ENCODE peak calls at places on chromosomes 16 and 17, in nine cellular contexts. N is mesothelial cell of epicardium; Y is hippocampal formation; A is CD4-positive, alpha-beta T cell; E is activated CD4-positive, alpha-beta T cell treated with anti-CD3 and anti-CD28 coated beads for 24 hours; J is stimulated activated CD4-positive, alpha-beta T cell treated with anti-CD3 and anti-CD28 coated beads, Interleukin-4, amount 100 ng/mL, for 24 hours; U is body of pancreas; H is NCI-H1694; X is dermis blood vessel endothelial cell. F is an unnamed sample.

GRCh38 chr17:82031885-82032627 is 578 bp downstream of the RAC3 start:
- DNase-seq in N (no peak), Y (no peak), A (peak), E (no peak), J (no peak), U (peak), H (peak), X (no peak), F (no peak)

GRCh38 chr16:50302472-50303005 is 36.2 kb downstream of the ADCY7 start:
- DNase-seq in N (no peak), Y (no peak), A (no peak), E (no peak), J (no peak), U (peak), H (no peak), X (no peak), F (no peak)

GRCh38 chr16:82020051-82020450 is 8.8 kb upstream of the SDR42E1 start:
- DNase-seq in N (no peak), Y (no peak), A (no peak), E (no peak), J (no peak), U (no peak), H (no peak), X (no peak), F (no peak)

GRCh38 chr16:50272687-50273381 is 6.5 kb downstream of the ADCY7 start:
- DNase-seq in N (no peak), Y (no peak), A (no peak), E (no peak), J (no peak), U (no peak), H (no peak), X (no peak), F (no peak)

GRCh38 chr17:67518881-67519280 is 141.8 kb downstream of the PITPNC1 start:
- DNase-seq in N (no peak), Y (no peak), A (no peak), E (no peak), J (no peak), U (no peak), H (no peak), X (no peak), F (no peak)

GRCh38 chr17:58354541-58355216 is 2.7 kb upstream of the SUPT4H1 start:
- DNase-seq in N (no peak), Y (no peak), A (no peak), E (no peak), J (no peak), U (no peak), H (no peak), X (no peak), F (no peak)

GRCh38 chr17:81996232-81996756 is 18.9 kb downstream of the ASPSCR1 start:
- DNase-seq in N (no peak), Y (no peak), A (no peak), E (no peak), J (no peak), U (no peak), H (no peak), X (no peak), F (no peak)

GRCh38 chr16:76197925-76198324 is 79.3 kb upstream of the CNTNAP4 start:
- DNase-seq in N (no peak), Y (no peak), A (no peak), E (no peak), J (no peak), U (no peak), H (no peak), X (no peak), F (no peak)

GRCh38 chr16:85851034-85851780 is 47.8 kb upstream of the IRF8 start:
- DNase-seq in N (peak), Y (no peak), A (no peak), E (no peak), J (no peak), U (no peak), H (peak), X (no peak), F (no peak)

GRCh38 chr16:51538707-51539604 is 387.9 kb upstream of the SALL1 start:
- DNase-seq in N (no peak), Y (no peak), A (no peak), E (no peak), J (no peak), U (no peak), H (no peak), X (peak), F (peak)

GRCh38 chr16:82773018-82773417 is 146.2 kb downstream of the CDH13 start:
- DNase-seq in N (no peak), Y (no peak), A (no peak), E (no peak), J (no peak), U (no peak), H (no peak), X (no peak), F (no peak)

GRCh38 chr17:17022011-17022800 is 20.1 kb upstream of the MPRIP start:
- DNase-seq in N (no peak), Y (no peak), A (no peak), E (no peak), J (no peak), U (no peak), H (no peak), X (no peak), F (no peak)

GRCh38 chr16:82580293-82580900 is 46.4 kb upstream of the CDH13 start:
- DNase-seq in N (no peak), Y (peak), A (no peak), E (no peak), J (no peak), U (no peak), H (peak), X (peak), F (peak)

GRCh38 chr16:71399801-71400563 is 41.5 kb downstream of the CALB2 start:
- DNase-seq in N (no peak), Y (no peak), A (no peak), E (no peak), J (no peak), U (no peak), H (no peak), X (no peak), F (no peak)

GRCh38 chr16:9836118-9836736 is 346.0 kb downstream of the GRIN2A start:
- DNase-seq in N (peak), Y (peak), A (no peak), E (no peak), J (no peak), U (peak), H (no peak), X (peak), F (peak)

GRCh38 chr16:89658221-89658879 is 714 bp downstream of the SPATA33 start:
- DNase-seq in N (no peak), Y (no peak), A (no peak), E (no peak), J (no peak), U (no peak), H (no peak), X (peak), F (no peak)

GRCh38 chr17:77465358-77466041 is 324.7 kb downstream of the SEC14L1 start:
- DNase-seq in N (no peak), Y (peak), A (peak), E (peak), J (peak), U (no peak), H (no peak), X (peak), F (peak)

GRCh38 chr17:39591958-39592954 is 15.5 kb downstream of the NEUROD2 start:
- DNase-seq in N (peak), Y (no peak), A (no peak), E (no peak), J (peak), U (peak), H (peak), X (peak), F (peak)

GRCh38 chr17:43676471-43676870 is 14.7 kb upstream of the MEOX1 start:
- DNase-seq in N (no peak), Y (no peak), A (no peak), E (no peak), J (no peak), U (no peak), H (no peak), X (no peak), F (no peak)

GRCh38 chr16:29675811-29676643 is 3.0 kb upstream of the QPRT start:
- DNase-seq in N (no peak), Y (peak), A (no peak), E (no peak), J (no peak), U (no peak), H (no peak), X (peak), F (peak)

GRCh38 chr17:75854111-75854748 is 905 bp downstream of the WBP2 start:
- DNase-seq in N (no peak), Y (no peak), A (no peak), E (no peak), J (no peak), U (peak), H (no peak), X (peak), F (peak)

GRCh38 chr16:47492428-47493357 is 31.6 kb downstream of the PHKB start:
- DNase-seq in N (no peak), Y (no peak), A (no peak), E (no peak), J (no peak), U (peak), H (no peak), X (peak), F (no peak)

GRCh38 chr16:78955206-78955605 is 645.3 kb downstream of the MAF start:
- DNase-seq in N (no peak), Y (no peak), A (no peak), E (no peak), J (no peak), U (no peak), H (no peak), X (no peak), F (no peak)

GRCh38 chr16:19307587-19308241 is 22.2 kb downstream of the CLEC19A start:
- DNase-seq in N (no peak), Y (no peak), A (no peak), E (no peak), J (no peak), U (no peak), H (no peak), X (no peak), F (no peak)

GRCh38 chr16:13042291-13042690 is 140.9 kb downstream of the SHISA9 start:
- DNase-seq in N (no peak), Y (no peak), A (no peak), E (no peak), J (no peak), U (no peak), H (no peak), X (no peak), F (no peak)

GRCh38 chr17:57941384-57942370 is 13.5 kb downstream of the CUEDC1 start:
- DNase-seq in N (no peak), Y (no peak), A (no peak), E (no peak), J (no peak), U (no peak), H (no peak), X (no peak), F (no peak)

GRCh38 chr17:42002792-42003301 is 14.4 kb downstream of the DNAJC7 start:
- DNase-seq in N (no peak), Y (peak), A (no peak), E (no peak), J (no peak), U (no peak), H (no peak), X (peak), F (peak)

GRCh38 chr16:1244881-1245280 is 4.4 kb downstream of the TPSAB1 start:
- DNase-seq in N (no peak), Y (no peak), A (no peak), E (no peak), J (no peak), U (no peak), H (no peak), X (no peak), F (no peak)

GRCh38 chr17:73331060-73331459 is 19.3 kb upstream of the CDC42EP4 start:
- DNase-seq in N (no peak), Y (no peak), A (no peak), E (no peak), J (no peak), U (no peak), H (no peak), X (no peak), F (no peak)

GRCh38 chr17:42050360-42051012 is at the start of gene C17orf113:
- DNase-seq in N (peak), Y (peak), A (peak), E (no peak), J (peak), U (peak), H (no peak), X (peak), F (peak)

GRCh38 chr17:15469260-15469659 is 1.8 kb upstream of the CDRT4 start:
- DNase-seq in N (no peak), Y (no peak), A (no peak), E (no peak), J (no peak), U (no peak), H (no peak), X (peak), F (peak)

GRCh38 chr16:20072524-20073202 is 1.0 kb downstream of the GPR139 start:
- DNase-seq in N (no peak), Y (no peak), A (no peak), E (no peak), J (no peak), U (no peak), H (no peak), X (no peak), F (no peak)

GRCh38 chr17:75633484-75634375 is 496 bp downstream of the SMIM5 start:
- DNase-seq in N (peak), Y (peak), A (peak), E (peak), J (peak), U (peak), H (peak), X (peak), F (peak)

GRCh38 chr16:30680326-30680725 is 18.6 kb upstream of the SRCAP start:
- DNase-seq in N (no peak), Y (no peak), A (no peak), E (no peak), J (no peak), U (no peak), H (no peak), X (no peak), F (no peak)

F was measured in endothelial cell of umbilical vein.